ENCODE peak calls at places on chromosome X, in ten cellular contexts. U is activated CD4-positive, alpha-beta T cell treated with anti-CD3 and anti-CD28 coated beads, Interleukin-2, amount 10 ng/mL, durations not matched to agents 7 days and 5 days; F is GM10248; K is mucosa of descending colon; B is C1 segment of cervical spinal cord; E is uterus; D is mucosa of gallbladder; H is endodermal cell; I is hepatocyte; J is WTC11. A is an unnamed sample.

GRCh38 chrX:143306991-143307965 is 210.0 kb downstream of the SPANXN3 start:
- DNase-seq in U (no peak), F (no peak), K (no peak), B (no peak), E (no peak), D (peak; percentile 12), H (no peak), I (peak; percentile 54), J (no peak), A (no peak)

GRCh38 chrX:44989995-44990770 is 117.2 kb downstream of the KDM6A start:
- DNase-seq in U (no peak), F (no peak), K (no peak), B (no peak), E (no peak), D (no peak), H (no peak), I (no peak), J (no peak), A (no peak)

GRCh38 chrX:136711147-136711546 is 63.2 kb downstream of the CD40LG start:
- DNase-seq in U (peak; percentile 23), F (no peak), K (no peak), B (no peak), E (peak; percentile 36), D (no peak), H (peak; percentile 67), I (peak; percentile 26), J (peak; percentile 23), A (peak; percentile 31)

GRCh38 chrX:45445745-45446412 is 245.2 kb upstream of the DIPK2B start:
- DNase-seq in U (no peak), F (no peak), K (no peak), B (no peak), E (no peak), D (no peak), H (no peak), I (peak; percentile 18), J (no peak), A (peak; percentile 51)

GRCh38 chrX:124127496-124127895 is 166.0 kb downstream of the STAG2 start:
- DNase-seq in U (no peak), F (no peak), K (no peak), B (no peak), E (no peak), D (no peak), H (no peak), I (no peak), J (peak; percentile 15), A (no peak)

GRCh38 chrX:141904262-141904661 is 568 bp downstream of the MAGEC1 start:
- DNase-seq in U (no peak), F (no peak), K (no peak), B (no peak), E (no peak), D (no peak), H (no peak), I (no peak), J (no peak), A (peak; percentile 21)

GRCh38 chrX:120680090-120680489 is 50.2 kb upstream of the C1GALT1C1 start:
- DNase-seq in U (no peak), F (no peak), K (no peak), B (no peak), E (no peak), D (no peak), H (no peak), I (no peak), J (no peak), A (no peak)

GRCh38 chrX:76064825-76065224 is 108.0 kb upstream of the PBDC1 start:
- DNase-seq in U (no peak), F (no peak), K (no peak), B (no peak), E (no peak), D (no peak), H (no peak), I (no peak), J (no peak), A (no peak)

A was measured in H4.